ENCODE peak calls at places on chromosomes 12 and 14, in six cellular contexts. One of them, this sample, is unnamed.

GRCh38 chr12:77954156-77954555 is 123.5 kb downstream of the NAV3 start:
- ATAC-seq in activated CD4-positive, alpha-beta T cell treated with anti-CD3 and anti-CD28 coated beads for 36 hours: no peak
- ATAC-seq in psoas muscle: no peak
- ATAC-seq in IMR-90: peak
- ATAC-seq in activated T-cell treated with anti-CD3 and anti-CD28 coated beads, Interleukin-2, amount 50 U/mL, for 72 hours: no peak
- ATAC-seq in A549: no peak
- ATAC-seq in this sample: peak

GRCh38 chr12:123905319-123905925 is 67.2 kb downstream of the CCDC92 start:
- ATAC-seq in activated CD4-positive, alpha-beta T cell treated with anti-CD3 and anti-CD28 coated beads for 36 hours: peak
- ATAC-seq in psoas muscle: peak
- ATAC-seq in IMR-90: peak
- ATAC-seq in activated T-cell treated with anti-CD3 and anti-CD28 coated beads, Interleukin-2, amount 50 U/mL, for 72 hours: peak
- ATAC-seq in A549: peak
- ATAC-seq in this sample: peak

GRCh38 chr12:26704684-26705475 is 128.1 kb downstream of the ITPR2 start:
- ATAC-seq in activated CD4-positive, alpha-beta T cell treated with anti-CD3 and anti-CD28 coated beads for 36 hours: no peak
- ATAC-seq in psoas muscle: no peak
- ATAC-seq in IMR-90: peak
- ATAC-seq in activated T-cell treated with anti-CD3 and anti-CD28 coated beads, Interleukin-2, amount 50 U/mL, for 72 hours: no peak
- ATAC-seq in A549: peak
- ATAC-seq in this sample: peak

GRCh38 chr14:76917759-76918175 is 91.6 kb downstream of the LRRC74A start:
- ATAC-seq in activated CD4-positive, alpha-beta T cell treated with anti-CD3 and anti-CD28 coated beads for 36 hours: no peak
- ATAC-seq in psoas muscle: peak
- ATAC-seq in IMR-90: no peak
- ATAC-seq in activated T-cell treated with anti-CD3 and anti-CD28 coated beads, Interleukin-2, amount 50 U/mL, for 72 hours: no peak
- ATAC-seq in A549: no peak
- ATAC-seq in this sample: peak

GRCh38 chr12:42091769-42092168 is 52.9 kb downstream of the GXYLT1 start:
- ATAC-seq in activated CD4-positive, alpha-beta T cell treated with anti-CD3 and anti-CD28 coated beads for 36 hours: no peak
- ATAC-seq in psoas muscle: no peak
- ATAC-seq in IMR-90: no peak
- ATAC-seq in activated T-cell treated with anti-CD3 and anti-CD28 coated beads, Interleukin-2, amount 50 U/mL, for 72 hours: no peak
- ATAC-seq in A549: no peak
- ATAC-seq in this sample: peak

GRCh38 chr12:32107376-32108267 is 975 bp downstream of the BICD1 start:
- ATAC-seq in activated CD4-positive, alpha-beta T cell treated with anti-CD3 and anti-CD28 coated beads for 36 hours: peak
- ATAC-seq in psoas muscle: no peak
- ATAC-seq in IMR-90: peak
- ATAC-seq in activated T-cell treated with anti-CD3 and anti-CD28 coated beads, Interleukin-2, amount 50 U/mL, for 72 hours: peak
- ATAC-seq in A549: peak
- ATAC-seq in this sample: peak

GRCh38 chr12:62613092-62613491 is 146.5 kb downstream of the MON2 start:
- ATAC-seq in activated CD4-positive, alpha-beta T cell treated with anti-CD3 and anti-CD28 coated beads for 36 hours: no peak
- ATAC-seq in psoas muscle: no peak
- ATAC-seq in IMR-90: no peak
- ATAC-seq in activated T-cell treated with anti-CD3 and anti-CD28 coated beads, Interleukin-2, amount 50 U/mL, for 72 hours: no peak
- ATAC-seq in A549: no peak
- ATAC-seq in this sample: no peak

GRCh38 chr14:68569970-68570409 is 222.9 kb downstream of the ZFP36L1 start:
- ATAC-seq in activated CD4-positive, alpha-beta T cell treated with anti-CD3 and anti-CD28 coated beads for 36 hours: no peak
- ATAC-seq in psoas muscle: no peak
- ATAC-seq in IMR-90: no peak
- ATAC-seq in activated T-cell treated with anti-CD3 and anti-CD28 coated beads, Interleukin-2, amount 50 U/mL, for 72 hours: no peak
- ATAC-seq in A549: no peak
- ATAC-seq in this sample: no peak

GRCh38 chr14:54704768-54705167 is 137.8 kb downstream of the SAMD4A start:
- ATAC-seq in activated CD4-positive, alpha-beta T cell treated with anti-CD3 and anti-CD28 coated beads for 36 hours: no peak
- ATAC-seq in psoas muscle: no peak
- ATAC-seq in IMR-90: no peak
- ATAC-seq in activated T-cell treated with anti-CD3 and anti-CD28 coated beads, Interleukin-2, amount 50 U/mL, for 72 hours: no peak
- ATAC-seq in A549: no peak
- ATAC-seq in this sample: no peak

GRCh38 chr14:30283822-30284446 is 275.0 kb upstream of the G2E3 start:
- ATAC-seq in activated CD4-positive, alpha-beta T cell treated with anti-CD3 and anti-CD28 coated beads for 36 hours: peak
- ATAC-seq in psoas muscle: no peak
- ATAC-seq in IMR-90: peak
- ATAC-seq in activated T-cell treated with anti-CD3 and anti-CD28 coated beads, Interleukin-2, amount 50 U/mL, for 72 hours: no peak
- ATAC-seq in A549: peak
- ATAC-seq in this sample: peak

GRCh38 chr12:46515829-46516228 is 143.3 kb upstream of the SLC38A2 start:
- ATAC-seq in activated CD4-positive, alpha-beta T cell treated with anti-CD3 and anti-CD28 coated beads for 36 hours: no peak
- ATAC-seq in psoas muscle: no peak
- ATAC-seq in IMR-90: no peak
- ATAC-seq in activated T-cell treated with anti-CD3 and anti-CD28 coated beads, Interleukin-2, amount 50 U/mL, for 72 hours: no peak
- ATAC-seq in A549: no peak
- ATAC-seq in this sample: no peak

GRCh38 chr12:4849946-4850345 is 59.8 kb upstream of the KCNA1 start:
- ATAC-seq in activated CD4-positive, alpha-beta T cell treated with anti-CD3 and anti-CD28 coated beads for 36 hours: no peak
- ATAC-seq in psoas muscle: no peak
- ATAC-seq in IMR-90: no peak
- ATAC-seq in activated T-cell treated with anti-CD3 and anti-CD28 coated beads, Interleukin-2, amount 50 U/mL, for 72 hours: no peak
- ATAC-seq in A549: no peak
- ATAC-seq in this sample: no peak

GRCh38 chr12:15528666-15529065 is 206.4 kb downstream of the PTPRO start:
- ATAC-seq in activated CD4-positive, alpha-beta T cell treated with anti-CD3 and anti-CD28 coated beads for 36 hours: no peak
- ATAC-seq in psoas muscle: no peak
- ATAC-seq in IMR-90: no peak
- ATAC-seq in activated T-cell treated with anti-CD3 and anti-CD28 coated beads, Interleukin-2, amount 50 U/mL, for 72 hours: no peak
- ATAC-seq in A549: no peak
- ATAC-seq in this sample: no peak

GRCh38 chr12:6970096-6970527 is 352 bp downstream of the PHB2 start:
- ATAC-seq in activated CD4-positive, alpha-beta T cell treated with anti-CD3 and anti-CD28 coated beads for 36 hours: peak
- ATAC-seq in psoas muscle: peak
- ATAC-seq in IMR-90: peak
- ATAC-seq in activated T-cell treated with anti-CD3 and anti-CD28 coated beads, Interleukin-2, amount 50 U/mL, for 72 hours: peak
- ATAC-seq in A549: peak
- ATAC-seq in this sample: peak

GRCh38 chr12:116954700-116955381 is 44.1 kb downstream of the FBXW8 start:
- ATAC-seq in activated CD4-positive, alpha-beta T cell treated with anti-CD3 and anti-CD28 coated beads for 36 hours: no peak
- ATAC-seq in psoas muscle: no peak
- ATAC-seq in IMR-90: no peak
- ATAC-seq in activated T-cell treated with anti-CD3 and anti-CD28 coated beads, Interleukin-2, amount 50 U/mL, for 72 hours: no peak
- ATAC-seq in A549: no peak
- ATAC-seq in this sample: no peak

GRCh38 chr12:43338848-43339526 is 213.0 kb downstream of the ADAMTS20 start:
- ATAC-seq in activated CD4-positive, alpha-beta T cell treated with anti-CD3 and anti-CD28 coated beads for 36 hours: no peak
- ATAC-seq in psoas muscle: peak
- ATAC-seq in IMR-90: peak
- ATAC-seq in activated T-cell treated with anti-CD3 and anti-CD28 coated beads, Interleukin-2, amount 50 U/mL, for 72 hours: no peak
- ATAC-seq in A549: peak
- ATAC-seq in this sample: peak

GRCh38 chr14:35696119-35696518 is 113.0 kb downstream of the RALGAPA1 start:
- ATAC-seq in activated CD4-positive, alpha-beta T cell treated with anti-CD3 and anti-CD28 coated beads for 36 hours: no peak
- ATAC-seq in psoas muscle: no peak
- ATAC-seq in IMR-90: no peak
- ATAC-seq in activated T-cell treated with anti-CD3 and anti-CD28 coated beads, Interleukin-2, amount 50 U/mL, for 72 hours: no peak
- ATAC-seq in A549: no peak
- ATAC-seq in this sample: no peak

GRCh38 chr12:6268484-6269157 is 41.9 kb upstream of the PLEKHG6 start:
- ATAC-seq in activated CD4-positive, alpha-beta T cell treated with anti-CD3 and anti-CD28 coated beads for 36 hours: no peak
- ATAC-seq in psoas muscle: no peak
- ATAC-seq in IMR-90: no peak
- ATAC-seq in activated T-cell treated with anti-CD3 and anti-CD28 coated beads, Interleukin-2, amount 50 U/mL, for 72 hours: no peak
- ATAC-seq in A549: no peak
- ATAC-seq in this sample: no peak

This sample was measured in SK-N-SH treated with all-trans-retinoic acid at 6 μM for 48 hours.